ENCODE peak calls at places on chromosomes 3 and 15, in eight cellular contexts. C, G, L, K, A, Y, N and W are unnamed samples.

GRCh38 chr3:39103791-39104552 is 3.5 kb downstream of the GORASP1 start:
- DNase-seq in C (no peak), G (no peak), L (no peak), K (no peak), A (no peak), Y (no peak), N (no peak), W (no peak)

GRCh38 chr15:52287114-52287513 is 8.5 kb downstream of the MYO5C start:
- DNase-seq in C (no peak), G (peak), L (no peak), K (no peak), A (no peak), Y (no peak), N (no peak), W (no peak)

GRCh38 chr3:103829723-103830326 is 1395.0 kb downstream of the ZPLD1 start:
- DNase-seq in C (no peak), G (no peak), L (no peak), K (no peak), A (no peak), Y (no peak), N (no peak), W (no peak)

GRCh38 chr3:188315563-188315962 is 161.6 kb downstream of the LPP start:
- DNase-seq in C (no peak), G (no peak), L (no peak), K (no peak), A (no peak), Y (no peak), N (no peak), W (no peak)

GRCh38 chr15:48962662-48963523 is 826 bp downstream of the SHC4 start:
- DNase-seq in C (no peak), G (peak), L (peak), K (peak), A (no peak), Y (peak), N (no peak), W (no peak)

GRCh38 chr15:25022233-25022632 is 67.4 kb downstream of the SNRPN start:
- DNase-seq in C (no peak), G (peak), L (peak), K (peak), A (no peak), Y (no peak), N (no peak), W (no peak)

GRCh38 chr15:51144021-51144532 is 49.4 kb upstream of the TNFAIP8L3 start:
- DNase-seq in C (peak), G (peak), L (peak), K (peak), A (no peak), Y (no peak), N (no peak), W (peak)

GRCh38 chr3:55059027-55059629 is 131.3 kb upstream of the LRTM1 start:
- DNase-seq in C (no peak), G (no peak), L (peak), K (no peak), A (no peak), Y (no peak), N (peak), W (peak)

GRCh38 chr3:41202834-41203345 is 3.6 kb downstream of the CTNNB1 start:
- DNase-seq in C (no peak), G (peak), L (peak), K (peak), A (peak), Y (no peak), N (peak), W (no peak)

GRCh38 chr3:103067963-103068362 is 633.1 kb downstream of the ZPLD1 start:
- DNase-seq in C (no peak), G (no peak), L (no peak), K (no peak), A (no peak), Y (no peak), N (no peak), W (no peak)

GRCh38 chr3:72068621-72069020 is 283.7 kb upstream of the PROK2 start:
- DNase-seq in C (no peak), G (no peak), L (peak), K (no peak), A (no peak), Y (no peak), N (peak), W (no peak)

GRCh38 chr3:12681586-12682371 is 17.9 kb upstream of the RAF1 start:
- DNase-seq in C (no peak), G (peak), L (peak), K (peak), A (no peak), Y (no peak), N (no peak), W (no peak)

GRCh38 chr3:12979947-12980487 is 93.2 kb downstream of the IQSEC1 start:
- DNase-seq in C (no peak), G (no peak), L (no peak), K (no peak), A (no peak), Y (no peak), N (no peak), W (no peak)

GRCh38 chr15:59688383-59688887 is 685 bp downstream of the BNIP2 start:
- DNase-seq in C (peak), G (peak), L (peak), K (peak), A (no peak), Y (no peak), N (peak), W (no peak)

GRCh38 chr3:48245136-48245535 is 4.2 kb downstream of the ZNF589 start:
- DNase-seq in C (no peak), G (no peak), L (no peak), K (no peak), A (no peak), Y (no peak), N (no peak), W (no peak)

GRCh38 chr3:172289583-172289982 is 158.7 kb downstream of the GHSR start:
- DNase-seq in C (no peak), G (no peak), L (no peak), K (no peak), A (peak), Y (no peak), N (no peak), W (no peak)

GRCh38 chr3:116339441-116340028 is 105.8 kb downstream of the LSAMP start:
- DNase-seq in C (peak), G (no peak), L (peak), K (peak), A (no peak), Y (no peak), N (no peak), W (peak)

GRCh38 chr3:50295553-50296166 is 3.4 kb upstream of the IFRD2 start:
- DNase-seq in C (no peak), G (no peak), L (no peak), K (no peak), A (no peak), Y (no peak), N (no peak), W (no peak)

GRCh38 chr3:48122504-48122903 is 65.7 kb downstream of the CDC25A start:
- DNase-seq in C (no peak), G (no peak), L (no peak), K (no peak), A (peak), Y (no peak), N (no peak), W (no peak)

GRCh38 chr3:183428140-183429023 is at the start of gene MCF2L2:
- DNase-seq in C (no peak), G (peak), L (peak), K (peak), A (peak), Y (peak), N (no peak), W (no peak)

DNA sequence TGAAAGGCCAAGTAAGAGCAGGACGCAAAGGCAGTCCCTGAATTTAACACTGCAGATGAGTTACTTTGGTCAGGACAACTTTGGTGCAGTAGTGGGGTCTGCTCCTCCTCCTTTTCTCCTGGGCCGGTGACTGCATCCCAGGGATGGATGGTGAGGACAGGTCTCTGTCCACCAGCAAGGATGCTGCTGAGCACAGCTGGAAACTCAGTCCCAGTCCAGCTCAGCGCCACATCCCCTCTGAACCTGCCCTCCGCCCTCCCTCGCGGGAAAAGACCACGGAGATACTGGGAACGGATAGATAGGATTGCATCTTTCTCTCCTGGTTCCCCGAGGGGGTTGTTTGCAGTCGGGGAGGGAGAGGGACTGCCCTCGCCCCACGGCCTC is 13.8 kb downstream of the GRAMD2A start:
- DNase-seq in C (no peak), G (no peak), L (no peak), K (no peak), A (no peak), Y (peak), N (no peak), W (no peak)
- H3K4me3 ChIP-seq in C (no peak), G (peak), L (no peak), K (no peak), A (no peak), Y (peak), N (no peak), W (peak)

GRCh38 chr3:123808812-123809211 is 75.3 kb downstream of the MYLK start:
- DNase-seq in C (no peak), G (no peak), L (no peak), K (no peak), A (no peak), Y (no peak), N (no peak), W (no peak)
- H3K4me3 ChIP-seq in C (no peak), G (no peak), L (no peak), K (no peak), A (no peak), Y (no peak), N (no peak), W (no peak)

GRCh38 chr3:4741404-4742307 is 237.6 kb upstream of the BHLHE40 start:
- DNase-seq in C (peak), G (peak), L (peak), K (peak), A (no peak), Y (no peak), N (peak), W (peak)
- H3K4me3 ChIP-seq in C (no peak), G (no peak), L (no peak), K (no peak), A (no peak), Y (no peak), N (no peak), W (no peak)

DNA sequence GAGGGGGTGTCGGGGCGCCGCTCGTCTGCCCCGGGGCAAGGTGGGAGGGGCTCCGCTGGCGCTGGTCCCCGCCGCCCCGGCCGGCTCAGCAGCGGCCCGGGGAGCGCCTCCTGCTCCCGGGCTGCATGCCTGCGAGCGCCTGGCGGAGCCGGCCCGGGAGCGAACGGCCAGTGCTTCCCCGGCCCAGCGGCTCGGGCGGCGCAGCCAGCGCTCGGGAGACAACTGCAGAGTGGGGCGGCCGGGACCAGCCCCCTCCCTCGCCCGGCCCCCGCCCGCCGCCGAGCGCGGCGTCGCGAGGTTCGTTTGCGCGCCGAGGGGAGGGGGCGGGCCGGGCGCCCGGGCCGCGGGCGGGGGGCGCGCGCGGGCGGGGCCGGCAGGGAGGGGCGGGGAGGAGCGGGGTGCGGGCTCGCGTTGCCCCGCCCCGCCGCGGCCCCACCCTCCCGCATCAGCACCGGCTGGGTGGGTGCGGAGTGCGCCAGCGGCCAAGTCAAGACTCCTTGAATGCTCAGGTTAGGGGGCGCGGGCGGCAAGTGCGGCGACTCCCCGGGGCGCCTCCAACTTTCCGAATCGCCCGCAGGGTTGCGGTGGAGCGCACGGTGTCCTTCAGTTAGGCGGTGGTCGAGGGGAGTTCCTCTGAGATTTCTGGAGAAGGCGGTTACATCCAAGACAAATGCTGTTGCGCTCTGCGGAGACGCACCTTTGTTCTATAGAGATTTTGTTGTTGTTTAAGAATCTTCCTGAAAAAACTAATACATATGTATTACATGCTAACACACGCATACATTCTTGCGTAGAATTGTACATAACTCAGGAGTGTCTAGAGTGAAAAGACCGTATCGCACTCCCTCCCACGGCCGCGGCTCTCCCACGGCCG is at the start of gene RGMA:
- DNase-seq in C (no peak), G (no peak), L (no peak), K (peak), A (peak), Y (no peak), N (no peak), W (no peak)
- H3K4me3 ChIP-seq in C (peak), G (peak), L (no peak), K (peak), A (peak), Y (peak), N (peak), W (no peak)